ENCODE peak calls at places on chromosomes 6 and 20, in seven cellular contexts. V is lower leg skin; N is NCI-H2081; E is stimulated activated CD4-positive, alpha-beta T cell treated with anti-CD3 and anti-CD28 coated beads, Interleukin-15, amount 100 ng/mL, for 1 hour; X is occipital lobe; P is NCI-H187; M is lung. I is an unnamed sample.

GRCh38 chr6:2659882-2660281 is 90.8 kb downstream of the MYLK4 start:
- DNase-seq in N (no peak), E (no peak), M (no peak), P (no peak), X (no peak), V (no peak), I (no peak)

GRCh38 chr6:3881722-3882421 is 32.7 kb downstream of the FAM50B start:
- DNase-seq in N (no peak), X (no peak), E (no peak), M (no peak), P (no peak), V (no peak), I (no peak)

GRCh38 chr6:36625161-36625919 is 31.2 kb downstream of the SRSF3 start:
- DNase-seq in N (peak), P (peak), E (no peak), V (peak), X (no peak), M (no peak), I (peak)

GRCh38 chr6:46370622-46371021 is 120.6 kb downstream of the RCAN2 start:
- DNase-seq in X (no peak), N (no peak), P (no peak), M (no peak), V (no peak), E (no peak), I (no peak)

GRCh38 chr6:44224154-44224977 is 971 bp downstream of the SLC29A1 start:
- DNase-seq in P (no peak), M (no peak), X (no peak), E (no peak), N (no peak), V (no peak), I (no peak)

GRCh38 chr6:17588011-17588410 is 12.1 kb upstream of the FAM8A1 start:
- DNase-seq in E (no peak), X (no peak), P (no peak), V (no peak), M (no peak), N (no peak), I (no peak)

GRCh38 chr6:98808522-98809210 is 25.7 kb upstream of the POU3F2 start:
- DNase-seq in X (no peak), N (no peak), P (no peak), E (no peak), V (no peak), M (no peak), I (no peak)

GRCh38 chr6:34746104-34746846 is 11.0 kb upstream of the SNRPC start:
- DNase-seq in P (no peak), M (no peak), V (no peak), X (no peak), E (no peak), N (no peak), I (no peak)

GRCh38 chr20:14633507-14633906 is 296.1 kb upstream of the FLRT3 start:
- DNase-seq in P (no peak), E (no peak), M (no peak), N (no peak), X (no peak), V (no peak), I (no peak)

GRCh38 chr20:37911838-37912273 is 8.9 kb downstream of the VSTM2L start:
- DNase-seq in M (no peak), E (no peak), X (peak), N (peak), V (peak), P (no peak), I (no peak)

GRCh38 chr6:56220078-56220477 is 27.3 kb downstream of the COL21A1 start:
- DNase-seq in X (no peak), V (no peak), N (peak), E (no peak), M (no peak), P (no peak), I (no peak)

GRCh38 chr6:136647363-136647763 is 97.1 kb upstream of the MAP7 start:
- DNase-seq in P (no peak), M (no peak), V (no peak), X (no peak), E (peak), N (no peak), I (no peak)

GRCh38 chr20:21901470-21902275 is 196.2 kb downstream of the PAX1 start:
- DNase-seq in E (no peak), P (no peak), N (peak), X (no peak), M (no peak), V (peak), I (no peak)

GRCh38 chr20:59805266-59805665 is 128.2 kb downstream of the SYCP2 start:
- DNase-seq in M (peak), E (no peak), N (no peak), P (no peak), V (no peak), X (no peak), I (no peak)

GRCh38 chr6:158047120-158047518 is 65.5 kb downstream of the SYNJ2 start:
- DNase-seq in N (no peak), E (no peak), X (peak), M (no peak), P (no peak), V (no peak), I (no peak)

GRCh38 chr6:148037496-148037895 is 305.1 kb upstream of the SASH1 start:
- DNase-seq in P (no peak), V (no peak), M (no peak), X (no peak), N (no peak), E (no peak), I (no peak)

GRCh38 chr6:79073888-79074287 is 4.2 kb downstream of the PHIP start:
- DNase-seq in V (no peak), N (no peak), M (no peak), X (no peak), P (no peak), E (no peak), I (no peak)

GRCh38 chr6:73679009-73679408 is 17.0 kb upstream of the CD109 start:
- DNase-seq in N (no peak), M (no peak), X (no peak), P (no peak), E (no peak), V (no peak), I (no peak)

GRCh38 chr6:159691133-159691962 is 1.7 kb downstream of the SOD2 start:
- DNase-seq in M (peak), P (no peak), N (no peak), E (no peak), V (peak), X (no peak), I (no peak)

I was measured in amygdala.